ENCODE peak calls at places on chromosomes 6 and 20, in five cellular contexts. O is H9, T is neuronal stem cell, G is mesenchymal stem cell, B is trophoblast cell. J is an unnamed sample.

GRCh38 chr6:148343383-148343782 is 745 bp downstream of the SASH1 start:
- DNase-seq in O (no peak), T (no peak), G (peak), B (no peak), J (no peak)

GRCh38 chr20:7196481-7196880 is 429.0 kb downstream of the BMP2 start:
- DNase-seq in O (no peak), T (no peak), G (no peak), B (no peak), J (no peak)

GRCh38 chr6:163892814-163893561 is 478.5 kb downstream of the QKI start:
- DNase-seq in O (no peak), T (no peak), G (no peak), B (no peak), J (no peak)

GRCh38 chr6:118709859-118710350 is 58.5 kb upstream of the CEP85L start:
- DNase-seq in O (no peak), T (no peak), G (peak), B (no peak), J (no peak)

GRCh38 chr6:169839898-169840631 is 88.6 kb downstream of the ERMARD start:
- DNase-seq in O (peak), T (no peak), G (no peak), B (no peak), J (peak)

GRCh38 chr20:38139919-38140753 is 24.9 kb downstream of the TGM2 start:
- DNase-seq in O (no peak), T (no peak), G (peak), B (peak), J (no peak)

GRCh38 chr20:48706710-48707339 is 121.0 kb downstream of the PREX1 start:
- DNase-seq in O (no peak), T (no peak), G (no peak), B (no peak), J (no peak)

GRCh38 chr6:55208469-55208868 is 34.2 kb downstream of the HCRTR2 start:
- DNase-seq in O (no peak), T (no peak), G (no peak), B (no peak), J (no peak)

GRCh38 chr6:38797391-38797790 is 82.3 kb downstream of the DNAH8 start:
- DNase-seq in O (no peak), T (no peak), G (no peak), B (no peak), J (no peak)

GRCh38 chr20:33224399-33224798 is 7.2 kb downstream of the BPIFA3 start:
- DNase-seq in O (no peak), T (no peak), G (no peak), B (no peak), J (no peak)

GRCh38 chr6:97437087-97437486 is 154.1 kb upstream of the MMS22L start:
- DNase-seq in O (no peak), T (no peak), G (peak), B (no peak), J (no peak)

GRCh38 chr6:101851911-101852310 is 458.4 kb downstream of the GRIK2 start:
- DNase-seq in O (no peak), T (no peak), G (no peak), B (no peak), J (no peak)

GRCh38 chr20:46571418-46571817 is 21.0 kb upstream of the OCSTAMP start:
- DNase-seq in O (no peak), T (no peak), G (no peak), B (no peak), J (no peak)

GRCh38 chr6:31737315-31738047 is 1.2 kb upstream of the CLIC1 start:
- DNase-seq in O (peak), T (peak), G (peak), B (no peak), J (no peak)

GRCh38 chr6:75268988-75269354 is 15.6 kb downstream of the TMEM30A start:
- DNase-seq in O (no peak), T (no peak), G (no peak), B (no peak), J (no peak)

GRCh38 chr20:49450281-49450707 is 32.2 kb downstream of the KCNB1 start:
- DNase-seq in O (peak), T (no peak), G (no peak), B (no peak), J (no peak)

GRCh38 chr6:22445946-22446345 is 123.4 kb upstream of the HDGFL1 start:
- DNase-seq in O (no peak), T (no peak), G (no peak), B (no peak), J (no peak)

GRCh38 chr6:22447862-22448261 is 121.5 kb upstream of the HDGFL1 start:
- DNase-seq in O (no peak), T (peak), G (no peak), B (no peak), J (no peak)

GRCh38 chr6:22447191-22447590 is 122.2 kb upstream of the HDGFL1 start:
- DNase-seq in O (no peak), T (no peak), G (no peak), B (no peak), J (no peak)

GRCh38 chr6:22442826-22443225 is 126.5 kb upstream of the HDGFL1 start:
- DNase-seq in O (no peak), T (no peak), G (peak), B (no peak), J (no peak)

GRCh38 chr6:22444335-22444734 is 125.0 kb upstream of the HDGFL1 start:
- DNase-seq in O (no peak), T (no peak), G (no peak), B (no peak), J (no peak)
- H2BK12ac ChIP-seq in O (no peak), T (no peak), G (no peak), B (no peak), J (no peak)

DNA sequence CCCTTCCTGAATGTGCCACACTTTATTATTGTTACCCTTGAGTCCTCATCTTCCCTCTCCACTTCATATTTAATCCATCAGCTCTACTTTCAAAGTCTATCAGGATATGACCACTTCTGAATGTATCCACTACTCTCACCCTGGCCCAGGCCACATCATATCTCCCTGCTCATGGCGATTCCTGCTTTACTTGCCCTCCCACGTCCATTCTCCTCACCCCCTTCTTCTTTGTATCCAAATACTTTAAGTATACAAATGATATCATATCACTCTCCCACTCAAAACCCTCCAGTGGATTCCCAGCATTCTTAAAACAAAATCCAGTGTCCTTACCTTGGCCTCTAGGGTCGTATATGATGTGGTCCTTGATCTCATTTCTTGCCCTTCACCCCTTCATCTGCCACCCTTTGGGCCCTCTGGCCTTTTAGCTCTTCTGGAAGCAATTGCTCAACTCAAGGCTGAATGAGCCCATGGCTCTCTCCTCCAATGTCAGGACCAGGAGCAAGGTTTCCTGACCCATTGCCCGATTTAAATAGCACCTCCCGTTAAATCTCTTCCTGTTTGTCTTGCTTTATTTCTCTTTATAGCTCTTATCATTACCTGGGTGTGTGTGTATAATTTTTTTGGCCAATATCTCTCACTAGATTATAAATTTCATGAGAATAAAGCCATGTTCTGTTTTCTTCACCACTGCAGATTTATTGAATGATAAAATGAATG is 205.9 kb upstream of the ECI2 start:
- DNase-seq in O (no peak), T (no peak), G (no peak), B (no peak), J (no peak)
- H2BK12ac ChIP-seq in O (no peak), T (no peak), G (no peak), B (peak), J (no peak)

GRCh38 chr6:37524919-37525318 is 25.2 kb upstream of the CCDC167 start:
- DNase-seq in O (no peak), T (no peak), G (no peak), B (no peak), J (no peak)
- H2BK12ac ChIP-seq in O (no peak), T (no peak), G (no peak), B (no peak), J (no peak)

GRCh38 chr20:44183282-44183681 is 3.7 kb downstream of the JPH2 start:
- DNase-seq in O (no peak), T (no peak), G (no peak), B (no peak), J (no peak)
- H2BK12ac ChIP-seq in O (no peak), T (no peak), G (no peak), B (peak), J (no peak)

J was measured in H1.